ENCODE peak calls at places on chromosomes 4 and X, in five cellular contexts. One of them, this sample, is unnamed.

GRCh38 chr4:125765936-125766335 is 451.2 kb downstream of the FAT4 start:
- DNase-seq in bronchial epithelial cell: peak; percentile 10
- DNase-seq in activated naive CD4-positive, alpha-beta T cell: no peak
- DNase-seq in H4: no peak
- DNase-seq in RWPE1: no peak
- DNase-seq in this sample: no peak

GRCh38 chr4:117447925-117448324 is 362.5 kb upstream of the TRAM1L1 start:
- DNase-seq in bronchial epithelial cell: no peak
- DNase-seq in activated naive CD4-positive, alpha-beta T cell: no peak
- DNase-seq in H4: peak; percentile 13
- DNase-seq in RWPE1: no peak
- DNase-seq in this sample: no peak

GRCh38 chr4:88171206-88171605 is 12.8 kb upstream of the ABCG2 start:
- DNase-seq in activated naive CD4-positive, alpha-beta T cell: no peak
- DNase-seq in bronchial epithelial cell: no peak
- DNase-seq in RWPE1: no peak
- DNase-seq in H4: no peak
- DNase-seq in this sample: no peak

GRCh38 chr4:2252530-2252924 is 9.4 kb downstream of the MXD4 start:
- DNase-seq in RWPE1: no peak
- DNase-seq in H4: no peak
- DNase-seq in activated naive CD4-positive, alpha-beta T cell: no peak
- DNase-seq in bronchial epithelial cell: no peak
- DNase-seq in this sample: no peak

GRCh38 chrX:111511477-111511876 is at the start of gene SERTM2:
- DNase-seq in activated naive CD4-positive, alpha-beta T cell: no peak
- DNase-seq in bronchial epithelial cell: peak; percentile 30
- DNase-seq in H4: peak; percentile 27
- DNase-seq in RWPE1: no peak
- DNase-seq in this sample: no peak

GRCh38 chrX:72003811-72004750 is 93.4 kb downstream of the NHSL2 start:
- DNase-seq in bronchial epithelial cell: no peak
- DNase-seq in activated naive CD4-positive, alpha-beta T cell: no peak
- DNase-seq in H4: peak; percentile 35
- DNase-seq in RWPE1: no peak
- DNase-seq in this sample: peak; percentile 42

GRCh38 chr4:68651932-68652331 is 18.5 kb downstream of the UGT2B15 start:
- DNase-seq in activated naive CD4-positive, alpha-beta T cell: no peak
- DNase-seq in RWPE1: no peak
- DNase-seq in bronchial epithelial cell: peak; percentile 22
- DNase-seq in H4: no peak
- DNase-seq in this sample: peak; percentile 72

GRCh38 chrX:107485019-107485418 is 35.6 kb downstream of the FRMPD3 start:
- DNase-seq in activated naive CD4-positive, alpha-beta T cell: no peak
- DNase-seq in bronchial epithelial cell: peak; percentile 7
- DNase-seq in RWPE1: no peak
- DNase-seq in H4: no peak
- DNase-seq in this sample: no peak

GRCh38 chr4:53598901-53599300 is 7.6 kb upstream of the LNX1 start:
- DNase-seq in bronchial epithelial cell: peak; percentile 40
- DNase-seq in RWPE1: no peak
- DNase-seq in activated naive CD4-positive, alpha-beta T cell: no peak
- DNase-seq in H4: no peak
- DNase-seq in this sample: no peak

GRCh38 chr4:82084747-82085146 is 289.0 kb downstream of the HNRNPD start:
- DNase-seq in bronchial epithelial cell: no peak
- DNase-seq in H4: no peak
- DNase-seq in RWPE1: no peak
- DNase-seq in activated naive CD4-positive, alpha-beta T cell: no peak
- DNase-seq in this sample: no peak

This sample was measured in PC-3.